ENCODE peak calls at places on chromosomes 16 and 17, in four cellular contexts. One of them, this sample, is unnamed.

GRCh38 chr16:4746991-4747574 is 12.7 kb downstream of the DNAAF8 start:
- DNase-seq in H9: no peak
- DNase-seq in NT2/D1: no peak
- DNase-seq in Caki2: no peak
- DNase-seq in this sample: no peak

GRCh38 chr17:83103200-83103937 is 24.0 kb downstream of the METRNL start:
- DNase-seq in NT2/D1: peak; percentile 61
- DNase-seq in H9: peak; percentile 71
- DNase-seq in Caki2: peak; percentile 60
- DNase-seq in this sample: peak; percentile 64

GRCh38 chr17:77695386-77695785 is 263.1 kb upstream of the TNRC6C start:
- DNase-seq in H9: peak; percentile 28
- DNase-seq in Caki2: no peak
- DNase-seq in NT2/D1: no peak
- DNase-seq in this sample: no peak

GRCh38 chr16:68519225-68519745 is 19.8 kb upstream of the ZFP90 start:
- DNase-seq in Caki2: no peak
- DNase-seq in NT2/D1: no peak
- DNase-seq in H9: no peak
- DNase-seq in this sample: no peak

GRCh38 chr17:7509937-7510336 is 25.8 kb downstream of the POLR2A start:
- DNase-seq in NT2/D1: no peak
- DNase-seq in H9: no peak
- DNase-seq in Caki2: no peak
- DNase-seq in this sample: no peak

GRCh38 chr17:75565066-75565465 is 22.5 kb upstream of the MYO15B start:
- DNase-seq in Caki2: no peak
- DNase-seq in NT2/D1: no peak
- DNase-seq in H9: no peak
- DNase-seq in this sample: no peak

GRCh38 chr16:79169239-79169638 is 431.3 kb downstream of the MAF start:
- DNase-seq in Caki2: no peak
- DNase-seq in H9: peak; percentile 79
- DNase-seq in NT2/D1: peak; percentile 92
- DNase-seq in this sample: no peak

GRCh38 chr16:88618182-88618955 is 20.0 kb upstream of the IL17C start:
- DNase-seq in NT2/D1: no peak
- DNase-seq in Caki2: no peak
- DNase-seq in H9: no peak
- DNase-seq in this sample: no peak

GRCh38 chr16:24070851-24071250 is 185.3 kb upstream of the CACNG3 start:
- DNase-seq in Caki2: peak; percentile 37
- DNase-seq in NT2/D1: peak; percentile 88
- DNase-seq in H9: peak; percentile 83
- DNase-seq in this sample: peak; percentile 42

This sample was measured in SW480.